ENCODE peak calls at places on chromosomes 1 and 21, in seven cellular contexts. R is hepatocyte, I is choroid plexus epithelial cell, T is psoas muscle, F is neural progenitor cell, C is AG10803, P is foreskin fibroblast. B is an unnamed sample.

GRCh38 chr1:84550826-84551225 is 23.4 kb downstream of the CTBS start:
- DNase-seq in R (no peak), I (no peak), T (no peak), F (no peak), C (peak), P (no peak), B (no peak)

GRCh38 chr1:154972517-154973343 is 1.8 kb upstream of the CKS1B start:
- DNase-seq in R (peak), I (peak), T (peak), F (peak), C (peak), P (peak), B (no peak)

GRCh38 chr21:45209046-45209445 is 78.6 kb downstream of the POFUT2 start:
- DNase-seq in R (no peak), I (peak), T (no peak), F (no peak), C (peak), P (peak), B (no peak)

GRCh38 chr1:56404561-56405030 is 174.8 kb downstream of the PLPP3 start:
- DNase-seq in R (no peak), I (no peak), T (peak), F (no peak), C (peak), P (no peak), B (no peak)

GRCh38 chr1:55362558-55362957 is 147.4 kb upstream of the USP24 start:
- DNase-seq in R (no peak), I (peak), T (no peak), F (no peak), C (peak), P (peak), B (no peak)

GRCh38 chr1:207952617-207953542 is 42.0 kb upstream of the CD34 start:
- DNase-seq in R (no peak), I (no peak), T (no peak), F (no peak), C (no peak), P (no peak), B (no peak)

GRCh38 chr1:180208264-180208663 is 21.8 kb upstream of the LHX4 start:
- DNase-seq in R (no peak), I (no peak), T (no peak), F (no peak), C (no peak), P (no peak), B (no peak)

GRCh38 chr21:45555251-45555556 is 13.0 kb upstream of the SLC19A1 start:
- DNase-seq in R (no peak), I (no peak), T (no peak), F (no peak), C (no peak), P (no peak), B (no peak)

GRCh38 chr1:115727706-115728249 is 40.7 kb downstream of the CASQ2 start:
- DNase-seq in R (peak), I (peak), T (peak), F (peak), C (peak), P (peak), B (no peak)

GRCh38 chr1:165645654-165646366 is 14.8 kb downstream of the MGST3 start:
- DNase-seq in R (peak), I (no peak), T (no peak), F (no peak), C (no peak), P (no peak), B (no peak)

GRCh38 chr1:150061632-150062101 is 5.9 kb upstream of the VPS45 start:
- DNase-seq in R (peak), I (peak), T (no peak), F (no peak), C (peak), P (peak), B (no peak)

GRCh38 chr1:40036574-40036973 is 4.0 kb upstream of the CAP1 start:
- DNase-seq in R (peak), I (peak), T (peak), F (no peak), C (peak), P (peak), B (no peak)

GRCh38 chr1:152859696-152860095 is at the start of gene LCE7A:
- DNase-seq in R (no peak), I (no peak), T (no peak), F (no peak), C (no peak), P (no peak), B (no peak)

GRCh38 chr1:170498896-170499295 is 33.1 kb upstream of the GORAB start:
- DNase-seq in R (no peak), I (no peak), T (no peak), F (no peak), C (no peak), P (no peak), B (no peak)

GRCh38 chr1:217089239-217090014 is 366.2 kb upstream of the ESRRG start:
- DNase-seq in R (peak), I (peak), T (peak), F (peak), C (no peak), P (peak), B (no peak)

GRCh38 chr1:221174598-221174997 is 295.4 kb downstream of the HLX start:
- DNase-seq in R (no peak), I (no peak), T (peak), F (peak), C (peak), P (no peak), B (no peak)

GRCh38 chr21:43278766-43279577 is 110.2 kb downstream of the CRYAA start:
- DNase-seq in R (no peak), I (no peak), T (no peak), F (no peak), C (no peak), P (no peak), B (no peak)

GRCh38 chr1:12600880-12601633 is 17.0 kb downstream of the DHRS3 start:
- DNase-seq in R (peak), I (no peak), T (no peak), F (peak), C (no peak), P (no peak), B (no peak)

GRCh38 chr1:85085417-85085816 is 37.1 kb upstream of the MCOLN3 start:
- DNase-seq in R (no peak), I (no peak), T (no peak), F (no peak), C (no peak), P (no peak), B (no peak)

GRCh38 chr1:245207801-245208200 is 53.0 kb downstream of the KIF26B start:
- DNase-seq in R (no peak), I (no peak), T (no peak), F (no peak), C (no peak), P (no peak), B (no peak)

GRCh38 chr1:71593523-71593922 is 512.7 kb upstream of the ZRANB2 start:
- DNase-seq in R (no peak), I (no peak), T (no peak), F (peak), C (peak), P (no peak), B (no peak)

GRCh38 chr21:46211786-46212720 is 16.5 kb downstream of the LSS start:
- DNase-seq in R (no peak), I (no peak), T (no peak), F (no peak), C (no peak), P (no peak), B (peak)

GRCh38 chr1:183355797-183356196 is 62.4 kb downstream of the NMNAT2 start:
- DNase-seq in R (no peak), I (no peak), T (no peak), F (no peak), C (no peak), P (no peak), B (no peak)

GRCh38 chr1:186093437-186093836 is 281.6 kb downstream of the TPR start:
- DNase-seq in R (no peak), I (peak), T (no peak), F (no peak), C (no peak), P (no peak), B (no peak)

GRCh38 chr1:177082855-177083741 is 81.4 kb downstream of the ASTN1 start:
- DNase-seq in R (no peak), I (peak), T (no peak), F (no peak), C (peak), P (peak), B (no peak)

GRCh38 chr1:78038491-78038939 is 7.3 kb upstream of the GIPC2 start:
- DNase-seq in R (no peak), I (peak), T (no peak), F (no peak), C (peak), P (no peak), B (no peak)

GRCh38 chr1:235108185-235108593 is 20.4 kb downstream of the TOMM20 start:
- DNase-seq in R (no peak), I (no peak), T (no peak), F (no peak), C (no peak), P (no peak), B (no peak)

GRCh38 chr1:166811691-166812090 is 27.6 kb upstream of the POGK start:
- DNase-seq in R (no peak), I (peak), T (no peak), F (no peak), C (peak), P (no peak), B (no peak)

GRCh38 chr1:47201179-47201578 is 11.3 kb upstream of the PDZK1IP1 start:
- DNase-seq in R (no peak), I (peak), T (no peak), F (peak), C (peak), P (no peak), B (no peak)

GRCh38 chr1:116529199-116529616 is 41.6 kb downstream of the CD58 start:
- DNase-seq in R (no peak), I (peak), T (no peak), F (no peak), C (peak), P (no peak), B (no peak)

GRCh38 chr21:46124926-46125845 is 27.3 kb downstream of the COL6A2 start:
- DNase-seq in R (no peak), I (no peak), T (peak), F (no peak), C (no peak), P (no peak), B (peak)

GRCh38 chr1:247574664-247575063 is 13.5 kb upstream of the OR2G2 start:
- DNase-seq in R (no peak), I (no peak), T (no peak), F (no peak), C (no peak), P (no peak), B (no peak)

DNA sequence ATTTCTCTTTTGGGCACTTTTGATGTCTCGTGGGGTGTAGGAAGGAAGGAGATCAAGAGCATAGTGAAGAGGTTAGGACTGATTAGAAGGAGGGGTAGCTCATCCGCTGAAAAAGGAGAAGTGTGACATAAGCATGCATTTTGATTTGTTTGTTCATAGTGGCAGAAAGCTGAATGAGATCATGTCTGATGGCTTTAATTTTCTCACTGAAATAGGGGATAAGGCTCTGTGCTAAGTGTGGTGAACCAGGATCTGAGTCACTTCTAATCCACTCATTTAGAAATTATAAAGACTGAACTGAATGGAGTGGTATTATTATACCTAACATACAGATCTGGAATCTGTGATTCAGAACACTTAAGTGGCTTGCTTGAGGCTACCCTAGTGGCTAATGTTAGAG is 344.5 kb downstream of the PDE4B start:
- DNase-seq in R (no peak), I (no peak), T (no peak), F (no peak), C (peak), P (peak), B (no peak)
- TF ChIP-seq CTCF in R (no peak), I (no peak), T (no peak), F (no peak), C (no peak), P (no peak), B (no peak)

GRCh38 chr1:88935522-88936222 is 44.3 kb upstream of the GTF2B start:
- DNase-seq in R (peak), I (peak), T (no peak), F (peak), C (peak), P (peak), B (no peak)
- TF ChIP-seq CTCF in R (peak), I (peak), T (peak), F (peak), C (peak), P (peak), B (no peak)

GRCh38 chr21:31566061-31566460 is 93.4 kb upstream of the SOD1 start:
- DNase-seq in R (no peak), I (peak), T (no peak), F (no peak), C (no peak), P (no peak), B (no peak)
- TF ChIP-seq CTCF in R (peak), I (peak), T (no peak), F (no peak), C (no peak), P (no peak), B (no peak)

DNA sequence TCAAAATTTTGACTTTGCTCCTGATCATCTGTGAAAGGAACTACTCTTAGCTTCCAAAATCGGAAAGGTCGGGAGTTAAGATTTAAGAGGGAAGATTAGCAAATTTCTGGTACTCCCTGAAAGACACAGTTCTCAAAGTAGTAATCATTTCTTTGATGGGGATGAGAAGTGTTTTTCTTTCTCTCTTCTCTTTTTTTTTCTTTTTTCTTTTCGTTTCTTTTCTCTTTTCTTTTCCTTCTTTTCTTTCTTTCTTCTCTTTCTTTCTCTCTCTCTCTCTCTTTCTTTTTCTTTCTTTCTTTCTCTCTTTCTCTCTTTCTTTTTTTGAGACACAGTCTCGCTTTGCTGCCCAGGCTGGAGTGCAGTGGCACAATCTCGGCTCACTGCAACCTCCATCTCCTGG is 5.1 kb upstream of the RAB29 start:
- DNase-seq in R (no peak), I (no peak), T (no peak), F (no peak), C (no peak), P (no peak), B (no peak)
- TF ChIP-seq CTCF in R (no peak), I (no peak), T (no peak), F (no peak), C (no peak), P (no peak), B (no peak)

DNA sequence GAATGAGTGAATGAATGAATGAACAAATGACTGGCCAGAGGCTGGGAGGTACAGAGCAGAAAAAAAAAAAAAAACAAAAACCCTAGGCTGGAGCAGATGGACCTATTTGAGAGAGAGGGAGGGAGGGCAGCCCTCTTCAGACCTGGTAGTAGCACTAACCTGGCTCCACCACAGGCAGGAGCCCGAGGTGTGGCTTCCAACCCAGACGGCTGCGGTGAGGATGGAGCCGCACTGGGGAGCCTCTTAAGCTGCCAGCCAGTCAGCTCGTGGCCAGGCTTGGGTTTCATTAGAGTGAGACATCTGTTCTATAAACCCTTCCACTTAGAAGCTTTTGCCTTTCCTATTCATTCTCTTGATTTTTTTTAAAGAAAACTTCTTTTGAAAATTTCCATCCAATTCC is 16.8 kb downstream of the LGR6 start:
- DNase-seq in R (peak), I (peak), T (no peak), F (peak), C (peak), P (peak), B (no peak)
- TF ChIP-seq CTCF in R (peak), I (peak), T (no peak), F (peak), C (peak), P (peak), B (no peak)

GRCh38 chr1:161266836-161267235 is 8.3 kb downstream of the PCP4L1 start:
- DNase-seq in R (no peak), I (no peak), T (no peak), F (no peak), C (no peak), P (no peak), B (no peak)
- TF ChIP-seq CTCF in R (no peak), I (no peak), T (no peak), F (no peak), C (no peak), P (no peak), B (no peak)

GRCh38 chr1:43969746-43970466 is at the start of gene DPH2:
- DNase-seq in R (peak), I (peak), T (peak), F (peak), C (peak), P (peak), B (peak)
- TF ChIP-seq CTCF in R (no peak), I (no peak), T (no peak), F (peak), C (peak), P (peak), B (no peak)

GRCh38 chr1:3552751-3553150 is 58.6 kb downstream of the MEGF6 start:
- DNase-seq in R (no peak), I (no peak), T (no peak), F (no peak), C (no peak), P (no peak), B (no peak)

GRCh38 chr1:3552176-3552575 is 59.1 kb downstream of the MEGF6 start:
- DNase-seq in R (no peak), I (no peak), T (no peak), F (no peak), C (no peak), P (no peak), B (no peak)

GRCh38 chr1:3550511-3551289 is 60.6 kb downstream of the MEGF6 start:
- DNase-seq in R (no peak), I (no peak), T (no peak), F (no peak), C (no peak), P (no peak), B (no peak)

GRCh38 chr1:3551290-3551678 is 60.0 kb downstream of the MEGF6 start:
- DNase-seq in R (no peak), I (no peak), T (no peak), F (no peak), C (no peak), P (no peak), B (no peak)

DNA sequence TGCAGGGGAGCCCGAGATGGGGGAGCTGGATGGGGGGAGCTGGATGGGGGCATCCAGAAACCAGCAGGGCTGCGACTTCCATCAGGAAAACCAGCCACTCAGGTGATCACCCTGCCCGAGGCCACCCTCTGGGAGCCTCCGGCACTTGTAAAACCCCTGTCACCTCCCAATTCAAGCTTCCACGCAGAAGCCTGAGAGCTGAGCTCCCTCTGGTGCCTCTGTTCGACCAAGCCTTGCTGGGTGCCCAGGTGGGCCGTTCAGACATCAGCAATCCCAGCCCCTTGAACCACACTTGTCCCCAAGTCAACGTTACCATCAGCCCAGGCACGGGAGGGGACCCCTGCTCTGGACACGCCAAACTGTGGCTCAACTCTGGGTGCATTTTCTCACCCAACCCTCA is 59.6 kb downstream of the MEGF6 start:
- DNase-seq in R (no peak), I (no peak), T (no peak), F (no peak), C (no peak), P (no peak), B (no peak)
- TF ChIP-seq CTCF in R (no peak), I (no peak), T (no peak), F (no peak), C (no peak), P (no peak), B (no peak)

DNA sequence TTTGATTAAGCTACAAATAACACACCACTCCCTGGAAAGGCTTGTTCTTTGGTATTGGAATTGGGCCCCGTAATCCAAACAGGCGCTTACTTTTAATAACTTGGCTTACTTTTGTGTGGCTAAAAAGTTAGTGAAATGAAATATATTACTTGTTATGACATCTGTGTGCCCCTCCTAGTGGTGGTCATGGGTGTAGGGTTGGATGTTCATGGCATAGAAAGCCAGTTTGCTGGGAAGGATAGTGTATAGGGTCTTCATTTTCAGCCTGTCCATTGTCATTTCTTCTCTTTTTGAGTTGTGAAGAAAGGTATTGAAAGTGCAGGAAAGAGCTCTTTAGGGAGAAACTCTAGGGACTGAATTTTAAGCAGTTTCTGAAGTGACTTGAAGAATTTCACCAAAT is 5.9 kb downstream of the CDC14A start:
- DNase-seq in R (no peak), I (peak), T (no peak), F (peak), C (no peak), P (no peak), B (no peak)
- TF ChIP-seq CTCF in R (peak), I (peak), T (no peak), F (peak), C (peak), P (peak), B (no peak)

DNA sequence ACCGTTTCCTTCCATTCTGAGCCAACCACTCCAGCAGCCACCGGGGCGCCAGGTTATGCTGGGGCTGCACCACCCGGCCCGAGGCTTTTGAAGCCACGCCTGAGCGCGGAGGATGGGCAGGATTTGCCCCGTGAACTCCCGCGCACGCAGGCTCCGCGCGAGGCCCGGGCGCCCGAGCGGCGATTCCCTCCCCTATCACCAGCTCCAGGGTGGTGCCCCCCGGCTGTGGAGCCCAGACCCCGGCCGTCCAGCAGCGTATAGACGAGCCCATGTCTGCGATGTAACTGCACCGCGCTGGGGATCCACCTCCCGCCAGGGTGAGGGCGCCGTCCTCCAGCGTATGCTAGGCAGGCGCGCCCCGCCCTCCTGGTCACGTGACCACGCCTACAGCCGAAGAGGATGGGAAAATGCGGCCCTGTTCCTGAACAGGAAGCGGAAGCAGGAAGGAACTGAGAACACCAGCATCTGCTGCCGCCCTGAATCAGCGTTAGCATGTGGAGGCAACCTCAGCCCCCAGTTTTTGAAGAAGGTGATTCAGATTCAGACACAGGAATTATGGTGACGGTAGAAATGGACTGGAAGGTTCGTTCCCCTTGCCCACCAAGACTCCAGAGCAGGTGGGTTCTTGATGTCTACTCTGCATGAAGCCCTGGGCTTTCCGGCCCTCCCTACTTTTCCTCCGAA is 46.0 kb downstream of the VPS26C start:
- DNase-seq in R (peak), I (peak), T (peak), F (peak), C (peak), P (peak), B (peak)
- TF ChIP-seq CTCF in R (peak), I (peak), T (no peak), F (no peak), C (peak), P (peak), B (no peak)